ENCODE peak calls at places on chromosomes 6 and 20, in eight cellular contexts. G is mesendoderm, U is right lobe of liver, Q is breast epithelium, M is ovary, H is Karpas-422, R is neuronal stem cell, O is SJSA1. V is an unnamed sample. For H3K27me3, the result is how much of the 10 kb centered on the place peaks cover.

GRCh38 chr6:50185006-50185405 is 135.3 kb upstream of the DEFB112 start:
- DNase-seq in G (peak), U (no peak), Q (no peak), M (no peak), H (peak), R (peak), O (peak), V (no peak)

GRCh38 chr6:153065222-153065621 is 62.7 kb upstream of the MTRF1L start:
- DNase-seq in G (no peak), U (no peak), Q (no peak), M (no peak), H (no peak), R (no peak), O (no peak), V (no peak)

GRCh38 chr6:104123227-104123626 is 736.5 kb downstream of the HACE1 start:
- DNase-seq in G (peak), U (no peak), Q (no peak), M (no peak), H (no peak), R (no peak), O (no peak), V (no peak)

GRCh38 chr6:110816677-110817076 is 1.4 kb upstream of the CDK19 start:
- DNase-seq in G (no peak), U (no peak), Q (no peak), M (no peak), H (no peak), R (no peak), O (no peak), V (no peak)

GRCh38 chr6:130027948-130028347 is 9.6 kb downstream of the L3MBTL3 start:
- DNase-seq in G (no peak), U (no peak), Q (no peak), M (no peak), H (no peak), R (no peak), O (no peak), V (no peak)

GRCh38 chr6:35386989-35387388 is 44.6 kb downstream of the PPARD start:
- DNase-seq in G (peak), U (no peak), Q (no peak), M (no peak), H (no peak), R (no peak), O (no peak), V (no peak)

GRCh38 chr6:66849843-66850242 is 1142.8 kb upstream of the EYS start:
- DNase-seq in G (no peak), U (no peak), Q (no peak), M (no peak), H (no peak), R (peak), O (no peak), V (no peak)

GRCh38 chr20:63116412-63117106 is 99.4 kb downstream of the YTHDF1 start:
- DNase-seq in G (peak), U (no peak), Q (no peak), M (peak), H (no peak), R (peak), O (no peak), V (peak)

GRCh38 chr20:19056909-19057308 is 155.5 kb upstream of the SLC24A3 start:
- DNase-seq in G (peak), U (no peak), Q (no peak), M (no peak), H (no peak), R (no peak), O (no peak), V (no peak)

GRCh38 chr6:128390168-128390567 is 130.2 kb downstream of the PTPRK start:
- DNase-seq in G (no peak), U (no peak), Q (no peak), M (no peak), H (no peak), R (no peak), O (no peak), V (no peak)

DNA sequence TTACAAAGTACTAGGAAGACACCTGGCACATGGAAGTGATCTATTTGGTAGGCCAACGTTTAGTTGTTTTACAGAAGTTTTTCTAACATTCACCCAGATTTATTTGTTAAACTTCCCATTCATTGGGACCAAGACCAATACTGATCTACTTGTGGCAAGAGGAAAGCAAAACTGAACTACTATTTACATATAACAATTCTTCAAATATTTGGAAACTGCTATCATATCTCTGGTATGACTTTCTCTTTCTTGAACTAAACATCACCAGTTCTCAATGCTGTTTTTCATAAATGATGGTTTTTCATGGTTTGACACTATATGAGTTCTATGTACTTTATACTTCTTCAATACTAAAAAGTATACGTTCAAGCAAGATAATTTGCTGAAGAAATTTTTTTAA is 189.2 kb downstream of the ASCC3 start:
- DNase-seq in G (no peak), U (no peak), Q (no peak), M (no peak), H (no peak), R (no peak), O (no peak), V (no peak)
- H3K27me3 ChIP-seq in G (under half), U (under half), Q (under half), M (under half), H (under half), R (under half), O (under half), V (under half)

DNA sequence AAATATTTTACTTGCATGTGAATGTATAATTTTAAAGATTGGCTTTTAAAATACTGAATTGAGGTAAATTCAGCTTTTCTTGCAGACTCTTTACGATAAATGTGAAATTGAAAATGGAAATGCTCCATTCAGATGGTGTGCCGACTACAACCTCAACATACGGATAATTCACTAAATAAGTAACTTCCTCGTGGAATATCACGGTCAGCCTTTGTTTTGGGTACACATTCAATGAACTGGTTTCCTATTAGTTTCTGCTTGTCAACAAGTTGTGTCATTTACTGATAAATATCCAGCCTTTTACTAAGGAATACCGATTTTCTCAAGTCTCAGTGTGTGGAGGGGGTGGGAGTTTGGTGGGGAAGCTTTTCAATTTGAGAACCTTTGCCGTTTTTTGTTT is 2.4 kb upstream of the IRF4 start:
- DNase-seq in G (no peak), U (no peak), Q (no peak), M (no peak), H (no peak), R (no peak), O (no peak), V (no peak)
- H3K27me3 ChIP-seq in G (under half), U (under half), Q (under half), M (under half), H (under half), R (under half), O (half or more), V (half or more)

GRCh38 chr6:100445512-100445911 is 19.2 kb downstream of the SIM1 start:
- DNase-seq in G (no peak), U (no peak), Q (no peak), M (no peak), H (no peak), R (no peak), O (no peak), V (no peak)
- H3K27me3 ChIP-seq in G (under half), U (under half), Q (under half), M (under half), H (under half), R (under half), O (under half), V (half or more)

GRCh38 chr20:40274912-40275654 is 414.0 kb downstream of the MAFB start:
- DNase-seq in G (no peak), U (no peak), Q (no peak), M (no peak), H (no peak), R (no peak), O (no peak), V (no peak)
- H3K27me3 ChIP-seq in G (under half), U (under half), Q (under half), M (under half), H (under half), R (under half), O (under half), V (under half)

GRCh38 chr20:20230741-20231140 is 137.2 kb upstream of the INSM1 start:
- DNase-seq in G (no peak), U (no peak), Q (no peak), M (no peak), H (no peak), R (no peak), O (no peak), V (no peak)
- H3K27me3 ChIP-seq in G (under half), U (under half), Q (under half), M (under half), H (under half), R (under half), O (under half), V (under half)

GRCh38 chr6:40831381-40831780 is 207.6 kb downstream of the UNC5CL start:
- DNase-seq in G (no peak), U (no peak), Q (no peak), M (no peak), H (no peak), R (no peak), O (no peak), V (no peak)

DNA sequence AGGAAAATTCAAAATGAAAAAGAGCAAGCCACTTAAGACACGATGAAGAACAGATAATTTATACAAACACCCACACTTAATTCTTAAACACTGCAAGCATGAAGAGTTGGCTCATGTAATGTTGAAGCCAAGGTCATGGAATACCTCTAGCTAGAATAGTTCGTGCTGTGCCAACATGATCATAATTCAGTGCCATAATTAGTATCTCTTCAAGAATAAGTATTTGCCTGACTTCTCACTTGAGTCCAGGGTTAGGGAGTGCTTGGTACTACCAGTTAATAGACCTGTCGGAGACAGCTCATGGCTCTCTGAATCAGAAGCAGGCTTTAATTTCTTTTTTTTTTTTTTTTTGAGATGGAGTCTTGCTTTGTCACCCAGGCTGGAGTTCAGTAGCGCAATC is 206.3 kb downstream of the UNC5CL start:
- DNase-seq in G (no peak), U (no peak), Q (no peak), M (no peak), H (no peak), R (no peak), O (no peak), V (no peak)
- H3K27me3 ChIP-seq in G (under half), U (under half), Q (under half), M (under half), H (under half), R (under half), O (under half), V (under half)

DNA sequence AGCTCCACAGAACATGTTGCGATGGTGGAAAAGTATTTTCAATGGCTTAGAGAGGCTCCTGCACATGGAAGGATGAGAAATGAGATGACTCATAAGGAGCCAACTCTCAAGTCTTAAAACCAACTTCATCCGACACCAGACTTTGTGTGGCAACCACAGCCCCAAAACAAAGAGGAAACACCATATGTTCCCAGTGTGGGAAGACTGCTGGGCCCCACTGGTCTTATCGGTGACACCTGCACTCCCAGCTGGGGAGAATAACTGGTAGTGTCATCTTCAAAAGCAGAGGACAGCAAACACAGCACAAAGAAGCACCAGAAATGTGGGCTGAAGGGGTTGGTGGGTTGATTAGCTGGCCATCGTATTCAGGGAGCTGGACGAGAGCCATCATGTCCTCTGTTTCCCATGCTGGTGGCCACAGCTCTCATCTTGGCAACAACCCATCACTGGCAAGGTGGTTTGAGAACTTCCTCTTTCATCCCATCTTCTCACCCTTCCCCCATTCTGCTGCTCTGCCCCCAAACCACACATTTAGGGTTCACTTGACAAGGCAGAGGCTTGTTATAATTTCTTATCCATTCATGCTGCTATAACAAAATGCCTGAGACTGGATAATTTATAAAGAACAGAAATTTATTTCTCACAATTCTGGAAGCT is 46.0 kb upstream of the TASP1 start:
- DNase-seq in G (no peak), U (no peak), Q (no peak), M (no peak), H (no peak), R (no peak), O (no peak), V (no peak)
- H3K27me3 ChIP-seq in G (under half), U (under half), Q (under half), M (under half), H (under half), R (under half), O (under half), V (under half)